ENCODE peak calls at places on chromosomes 2 and 18, in five cellular contexts. X, O, L, P and Z are unnamed samples.

GRCh38 chr2:10541081-10541480 is 93.0 kb upstream of the ODC1 start:
- DNase-seq in X (no peak), L (no peak), P (peak), O (no peak), Z (no peak)

GRCh38 chr2:174748948-174749347 is 15.3 kb downstream of the CHRNA1 start:
- DNase-seq in O (no peak), X (peak), L (peak), P (peak), Z (peak)

GRCh38 chr18:76251691-76252090 is 243.4 kb downstream of the ZNF516 start:
- DNase-seq in P (no peak), L (no peak), X (no peak), O (no peak), Z (no peak)

GRCh38 chr2:29207352-29207751 is 92.1 kb downstream of the CLIP4 start:
- DNase-seq in X (no peak), P (no peak), O (no peak), L (no peak), Z (no peak)

GRCh38 chr18:32355896-32356295 is 114.8 kb downstream of the GAREM1 start:
- DNase-seq in X (no peak), L (no peak), P (peak), O (no peak), Z (no peak)

GRCh38 chr2:16413947-16414346 is 251.7 kb downstream of the CYRIA start:
- DNase-seq in L (no peak), O (no peak), P (no peak), X (no peak), Z (no peak)

GRCh38 chr2:202780514-202781021 is 91.0 kb downstream of the ICA1L start:
- DNase-seq in P (peak), O (no peak), X (no peak), L (no peak), Z (no peak)

GRCh38 chr2:242027676-242028450 is 158.3 kb downstream of the RTP5 start:
- DNase-seq in L (no peak), P (no peak), X (no peak), O (peak), Z (peak)

GRCh38 chr2:204152616-204153015 is 216.1 kb downstream of the ICOS start:
- DNase-seq in X (no peak), L (no peak), P (peak), O (no peak), Z (no peak)

GRCh38 chr2:47534179-47534919 is 131.4 kb downstream of the MSH2 start:
- DNase-seq in X (no peak), P (peak), O (no peak), L (no peak), Z (peak)

GRCh38 chr18:26436176-26437031 is 111.9 kb downstream of the KCTD1 start:
- DNase-seq in O (no peak), P (peak), L (no peak), X (no peak), Z (peak)

GRCh38 chr18:23484783-23485182 is 18.5 kb upstream of the RMC1 start:
- DNase-seq in X (no peak), P (no peak), L (no peak), O (no peak), Z (no peak)

GRCh38 chr2:216159161-216159560 is 50.0 kb downstream of the XRCC5 start:
- DNase-seq in L (no peak), P (no peak), O (no peak), X (no peak), Z (no peak)

GRCh38 chr2:45380131-45380836 is 230.8 kb downstream of the SRBD1 start:
- DNase-seq in P (peak), O (no peak), X (no peak), L (no peak), Z (no peak)